ENCODE peak calls at places on chromosomes 4 and X, in nine cellular contexts. S is HTR-8/SVneo, E is fibroblast of the conjunctiva, M is thoracic aorta, Y is 8988T, T is foreskin fibroblast, O is transverse colon, A is GM12865, Z is pons. I is an unnamed sample.

GRCh38 chr4:116838609-116839008 is 246.8 kb downstream of the TRAM1L1 start:
- DNase-seq in Y (no peak), T (no peak), E (no peak), O (no peak), S (no peak), M (no peak), Z (no peak), A (no peak), I (no peak)

GRCh38 chrX:134821901-134822300 is 163.6 kb upstream of the PLAC1 start:
- DNase-seq in Z (no peak), O (no peak), Y (no peak), S (no peak), E (no peak), T (no peak), M (no peak), A (no peak), I (no peak)

GRCh38 chr4:78512357-78512920 is 39.1 kb upstream of the ANXA3 start:
- DNase-seq in T (peak), A (no peak), E (peak), S (no peak), Y (no peak), Z (no peak), O (peak), M (no peak), I (no peak)

GRCh38 chr4:26568446-26568994 is 15.4 kb upstream of the TBC1D19 start:
- DNase-seq in O (no peak), S (peak), T (peak), E (peak), Y (no peak), Z (no peak), M (no peak), A (no peak), I (peak)

GRCh38 chrX:6052111-6052745 is 176.4 kb downstream of the NLGN4X start:
- DNase-seq in Z (peak), A (no peak), M (no peak), T (no peak), S (no peak), O (no peak), Y (no peak), E (no peak), I (no peak)

GRCh38 chr4:163367651-163368050 is 24.0 kb downstream of the NPY5R start:
- DNase-seq in Z (no peak), O (peak), E (no peak), Y (no peak), M (no peak), S (no peak), T (no peak), A (no peak), I (no peak)

GRCh38 chrX:147848543-147849448 is 62.9 kb upstream of the FMR1 start:
- DNase-seq in Y (no peak), M (no peak), O (no peak), T (no peak), E (no peak), A (no peak), S (no peak), Z (no peak), I (no peak)

GRCh38 chrX:75155454-75155829 is 641 bp downstream of the ABCB7 start:
- DNase-seq in O (no peak), Z (no peak), S (no peak), A (peak), M (no peak), Y (no peak), E (no peak), T (no peak), I (no peak)

GRCh38 chr4:127383666-127384065 is 249.1 kb upstream of the INTU start:
- DNase-seq in T (no peak), O (no peak), Z (no peak), E (no peak), S (no peak), M (no peak), A (no peak), Y (no peak), I (no peak)

GRCh38 chrX:2901367-2902036 is 27.6 kb downstream of the ARSD start:
- DNase-seq in O (no peak), M (no peak), Z (no peak), S (no peak), A (no peak), Y (no peak), T (no peak), E (no peak), I (no peak)

GRCh38 chr4:10023806-10024205 is 2.5 kb upstream of the SLC2A9 start:
- DNase-seq in A (no peak), O (no peak), Z (no peak), M (no peak), S (no peak), Y (no peak), E (no peak), T (no peak), I (no peak)

GRCh38 chr4:140743194-140743931 is 12.8 kb downstream of the TBC1D9 start:
- DNase-seq in Z (peak), Y (no peak), O (peak), S (peak), A (peak), T (peak), M (no peak), E (no peak), I (no peak)

GRCh38 chr4:139188648-139189416 is 11.8 kb upstream of the ELF2 start:
- DNase-seq in T (no peak), S (no peak), O (no peak), M (no peak), Y (no peak), E (no peak), Z (peak), A (no peak), I (no peak)

GRCh38 chr4:167339781-167340180 is 105.5 kb upstream of the SPOCK3 start:
- DNase-seq in T (no peak), E (no peak), A (no peak), Z (no peak), S (no peak), O (no peak), M (no peak), Y (no peak), I (no peak)

GRCh38 chr4:3344596-3344995 is 51.8 kb downstream of the RGS12 start:
- DNase-seq in T (no peak), A (no peak), Y (no peak), O (no peak), Z (no peak), S (no peak), E (no peak), M (no peak), I (no peak)

GRCh38 chrX:8273451-8273894 is 102.4 kb upstream of the VCX2 start:
- DNase-seq in T (no peak), O (no peak), M (no peak), Y (no peak), Z (no peak), S (no peak), A (no peak), E (no peak), I (no peak)

GRCh38 chr4:125891597-125892258 is 577.0 kb downstream of the FAT4 start:
- DNase-seq in S (peak), O (no peak), T (peak), Z (no peak), M (no peak), Y (no peak), A (no peak), E (peak), I (peak)

GRCh38 chr4:4641661-4642180 is 99.9 kb upstream of the STX18 start:
- DNase-seq in M (no peak), T (no peak), S (no peak), O (no peak), E (no peak), Z (no peak), A (no peak), Y (no peak), I (no peak)

GRCh38 chr4:41622816-41623215 is 84.9 kb downstream of the LIMCH1 start:
- DNase-seq in Z (peak), Y (no peak), A (no peak), T (no peak), O (no peak), M (no peak), S (no peak), E (no peak), I (no peak)

GRCh38 chr4:2291705-2292651 is 30.1 kb upstream of the MXD4 start:
- DNase-seq in M (no peak), A (no peak), T (no peak), E (no peak), O (no peak), Y (no peak), Z (no peak), S (no peak), I (no peak)

GRCh38 chr4:96654045-96654444 is 814.2 kb downstream of the PDHA2 start:
- DNase-seq in T (no peak), E (no peak), S (no peak), Y (no peak), A (no peak), M (no peak), Z (no peak), O (no peak), I (no peak)

GRCh38 chrX:40996886-40997530 is 88.2 kb upstream of the USP9X start:
- DNase-seq in A (peak), E (peak), Y (no peak), T (peak), O (no peak), S (peak), Z (peak), M (no peak), I (peak)

GRCh38 chrX:150694738-150695410 is 1.7 kb downstream of the MTMR1 start:
- DNase-seq in E (no peak), A (peak), T (no peak), Y (no peak), M (no peak), O (no peak), S (no peak), Z (no peak), I (no peak)

GRCh38 chrX:76148753-76149152 is 24.1 kb upstream of the PBDC1 start:
- DNase-seq in M (no peak), O (peak), Z (peak), S (no peak), Y (no peak), E (peak), T (peak), A (peak), I (no peak)

GRCh38 chr4:3441501-3442459 is at the start of gene HGFAC:
- DNase-seq in A (no peak), S (no peak), Z (no peak), E (no peak), O (no peak), M (no peak), Y (peak), T (no peak), I (no peak)

GRCh38 chrX:126580877-126581276 is 28.3 kb upstream of the DCAF12L1 start:
- DNase-seq in O (no peak), M (no peak), Z (no peak), A (no peak), E (no peak), Y (no peak), S (no peak), T (no peak), I (no peak)

GRCh38 chr4:39637572-39638357 is 900 bp downstream of the SMIM14 start:
- DNase-seq in Y (no peak), Z (peak), O (peak), A (peak), T (peak), M (no peak), E (no peak), S (no peak), I (no peak)

GRCh38 chr4:108636246-108636645 is 14.2 kb upstream of the OSTC start:
- DNase-seq in M (no peak), T (peak), Y (no peak), A (no peak), Z (no peak), S (no peak), E (peak), O (no peak), I (no peak)

GRCh38 chr4:147340111-147340510 is 140.8 kb upstream of the EDNRA start:
- DNase-seq in T (peak), Z (no peak), Y (no peak), E (peak), O (no peak), A (peak), S (no peak), M (no peak), I (no peak)

GRCh38 chr4:138448169-138448568 is 206.0 kb upstream of the SLC7A11 start:
- DNase-seq in M (no peak), O (no peak), T (no peak), S (no peak), E (no peak), Y (no peak), Z (no peak), A (no peak), I (no peak)

GRCh38 chrX:2642146-2642545 is 48.9 kb upstream of the CD99 start:
- DNase-seq in Y (no peak), S (no peak), T (no peak), O (no peak), E (no peak), A (no peak), Z (no peak), M (no peak), I (no peak)

GRCh38 chr4:108702960-108703359 is 52.6 kb downstream of the OSTC start:
- DNase-seq in A (peak), M (no peak), Z (no peak), Y (no peak), S (no peak), O (no peak), T (no peak), E (no peak), I (peak)

GRCh38 chr4:48909697-48910096 is 3.1 kb upstream of the OCIAD2 start:
- DNase-seq in T (peak), Z (no peak), E (peak), S (peak), A (no peak), M (peak), O (peak), Y (peak), I (peak)

GRCh38 chrX:10381218-10381617 is 224.4 kb downstream of the CLCN4 start:
- DNase-seq in E (no peak), S (no peak), Y (no peak), Z (no peak), T (no peak), M (no peak), O (no peak), A (no peak), I (no peak)

GRCh38 chrX:150155396-150156048 is 207.6 kb upstream of the MAMLD1 start:
- DNase-seq in Z (no peak), A (no peak), Y (no peak), E (peak), S (peak), M (no peak), O (peak), T (peak), I (peak)

GRCh38 chrX:134542485-134542884 is 82.5 kb downstream of the HPRT1 start:
- DNase-seq in O (no peak), Z (no peak), Y (no peak), T (no peak), S (no peak), E (peak), M (no peak), A (peak), I (peak)

I was measured in skeletal muscle cell.